ENCODE peak calls at places on chromosome 2, in eight cellular contexts. D is OCI-LY7, P is neural crest cell, S is activated T-cell treated with anti-CD3 and anti-CD28 coated beads for 1 hour, Q is NAMALWA, C is Kasumi-1, X is H4, F is COR-L47. Y is an unnamed sample.

GRCh38 chr2:135904590-135904989 is 28.3 kb upstream of the MCM6 start:
- DNase-seq in D (no peak), P (no peak), S (no peak), Q (no peak), C (no peak), X (peak; percentile 23), F (no peak), Y (no peak)

GRCh38 chr2:235568431-235568830 is 74.6 kb downstream of the AGAP1 start:
- DNase-seq in D (no peak), P (no peak), S (no peak), Q (no peak), C (no peak), X (no peak), F (no peak), Y (no peak)

GRCh38 chr2:115771516-115771915 is 1329.1 kb downstream of the DPP10 start:
- DNase-seq in D (no peak), P (no peak), S (no peak), Q (no peak), C (no peak), X (no peak), F (no peak), Y (no peak)

GRCh38 chr2:216308532-216308931 is 63.8 kb downstream of the MARCHF4 start:
- DNase-seq in D (no peak), P (no peak), S (no peak), Q (no peak), C (no peak), X (no peak), F (no peak), Y (no peak)

GRCh38 chr2:235605306-235605998 is 111.6 kb downstream of the AGAP1 start:
- DNase-seq in D (no peak), P (peak; percentile 58), S (no peak), Q (no peak), C (no peak), X (peak; percentile 90), F (peak; percentile 86), Y (no peak)

GRCh38 chr2:18959952-18960717 is 370.8 kb upstream of the NT5C1B start:
- DNase-seq in D (no peak), P (no peak), S (no peak), Q (no peak), C (no peak), X (no peak), F (no peak), Y (no peak)

GRCh38 chr2:33181466-33181865 is 234.7 kb downstream of the LTBP1 start:
- DNase-seq in D (no peak), P (no peak), S (no peak), Q (no peak), C (no peak), X (no peak), F (no peak), Y (no peak)

GRCh38 chr2:1556776-1557466 is 143.7 kb downstream of the TPO start:
- DNase-seq in D (no peak), P (no peak), S (no peak), Q (no peak), C (no peak), X (peak; percentile 16), F (no peak), Y (no peak)

Y was measured in RPMI8226.